ENCODE peak calls at places on chromosomes 7 and 10, in nine cellular contexts. F, U, A, O, B, G, P, M and Q are unnamed samples.

GRCh38 chr7:64838691-64839090 is 44.5 kb downstream of the ZNF138 start:
- DNase-seq in M (no peak), G (no peak), P (no peak), O (no peak), B (no peak), U (no peak), F (no peak), A (no peak), Q (no peak)

GRCh38 chr10:125775491-125776106 is at the start of gene MMP21:
- DNase-seq in U (no peak), F (no peak), M (no peak), A (no peak), O (no peak), P (no peak), B (no peak), G (no peak), Q (no peak)

GRCh38 chr10:88849224-88849623 is 2.4 kb downstream of the ANKRD22 start:
- DNase-seq in F (no peak), U (no peak), A (no peak), G (no peak), B (no peak), O (no peak), M (no peak), P (no peak), Q (no peak)

GRCh38 chr7:80413395-80413955 is 98.4 kb downstream of the GNAT3 start:
- DNase-seq in M (no peak), P (no peak), G (no peak), F (no peak), O (no peak), A (no peak), B (no peak), U (no peak), Q (no peak)

GRCh38 chr7:147564771-147565476 is 1025.6 kb upstream of the C7orf33 start:
- DNase-seq in P (no peak), O (no peak), G (no peak), A (no peak), M (no peak), B (no peak), U (no peak), F (no peak), Q (no peak)

GRCh38 chr7:151245360-151246160 is 2.9 kb downstream of the SMARCD3 start:
- DNase-seq in B (no peak), U (peak), O (peak), M (peak), P (no peak), F (peak), G (no peak), A (peak), Q (no peak)

GRCh38 chr10:131245475-131246059 is 66.0 kb downstream of the TCERG1L start:
- DNase-seq in M (no peak), G (no peak), O (no peak), B (no peak), F (no peak), P (no peak), A (no peak), U (no peak), Q (no peak)

GRCh38 chr10:15035385-15036301 is 8.1 kb upstream of the OLAH start:
- DNase-seq in O (no peak), B (no peak), A (no peak), U (no peak), F (no peak), M (peak), G (no peak), P (peak), Q (no peak)

GRCh38 chr10:4111593-4111992 is 326.6 kb upstream of the KLF6 start:
- DNase-seq in M (no peak), B (no peak), G (no peak), A (no peak), F (no peak), U (no peak), P (no peak), O (no peak), Q (no peak)

GRCh38 chr10:89954787-89955566 is 253.6 kb downstream of the KIF20B start:
- DNase-seq in F (no peak), P (no peak), U (no peak), G (no peak), A (no peak), M (no peak), B (no peak), O (no peak), Q (no peak)

GRCh38 chr10:132265878-132266496 is 41.8 kb downstream of the STK32C start:
- DNase-seq in P (no peak), A (no peak), G (no peak), O (no peak), F (no peak), M (no peak), B (no peak), U (no peak), Q (no peak)

GRCh38 chr10:62626817-62627216 is 177.7 kb upstream of the ADO start:
- DNase-seq in P (no peak), M (no peak), O (no peak), B (no peak), U (no peak), F (no peak), A (no peak), G (no peak), Q (no peak)

GRCh38 chr7:96285579-96285978 is 36.3 kb downstream of the SLC25A13 start:
- DNase-seq in G (no peak), A (no peak), P (no peak), B (no peak), F (no peak), U (no peak), O (no peak), M (no peak), Q (no peak)

DNA sequence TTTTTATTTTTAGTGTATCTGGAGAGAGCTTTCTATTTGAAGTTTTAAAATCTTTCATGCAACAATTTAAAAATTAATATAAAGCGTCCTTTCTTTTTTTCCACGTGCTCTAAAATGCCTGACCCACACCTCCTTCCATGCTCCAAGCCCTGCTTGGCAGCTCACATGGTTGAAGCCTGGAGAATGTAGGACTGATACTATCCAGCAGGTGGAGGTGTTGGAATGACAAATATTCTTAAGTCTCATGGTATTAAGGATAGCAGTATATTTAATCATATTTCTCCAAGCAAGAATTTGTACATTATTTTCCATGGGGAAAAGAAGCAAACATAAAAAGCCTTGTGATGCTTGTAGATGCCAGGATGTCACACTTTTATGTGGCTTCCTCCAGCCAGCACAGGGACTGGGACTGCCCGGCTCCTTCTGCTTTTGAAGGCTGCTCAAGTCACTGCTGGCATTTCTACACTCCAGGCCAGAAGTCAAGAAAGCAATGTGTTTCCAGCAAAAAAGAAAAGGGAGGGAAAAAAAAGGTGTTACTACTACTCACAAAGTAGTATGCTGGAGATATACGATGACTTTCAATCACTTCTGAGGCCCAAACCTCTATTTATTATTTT is 49.7 kb downstream of the BZW2 start:
- DNase-seq in F (peak), G (peak), P (peak), M (peak), A (no peak), O (peak), B (no peak), U (no peak), Q (no peak)
- TF ChIP-seq EP300 in F (no peak), G (no peak), P (no peak), M (no peak), A (no peak), O (no peak), B (no peak), U (no peak), Q (no peak)

DNA sequence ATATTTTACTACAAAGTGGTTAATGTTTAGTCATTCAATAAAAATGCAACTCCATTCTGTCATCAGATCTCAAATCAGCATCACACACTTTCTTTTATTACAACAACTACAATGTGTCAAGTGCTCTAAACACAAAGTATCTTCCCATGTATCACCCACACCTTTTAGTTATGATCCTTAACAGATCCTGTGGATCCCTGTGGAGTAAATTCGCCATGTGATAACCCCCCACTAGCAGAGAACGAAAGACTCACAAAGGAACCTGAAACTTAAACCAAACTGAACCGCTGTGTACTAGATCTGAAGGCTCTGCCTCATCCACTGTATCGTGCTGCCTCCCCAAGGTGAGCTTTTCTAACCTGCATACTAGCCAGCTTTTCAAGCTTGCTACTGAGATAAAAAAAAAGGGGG is 1.8 kb downstream of the DPY19L1 start:
- DNase-seq in B (no peak), U (no peak), M (peak), G (peak), O (no peak), P (no peak), F (peak), A (no peak), Q (peak)
- TF ChIP-seq EP300 in B (no peak), U (no peak), M (no peak), G (no peak), O (no peak), P (no peak), F (no peak), A (no peak), Q (no peak)

GRCh38 chr10:13340626-13341370 is 7.3 kb downstream of the SEPHS1 start:
- DNase-seq in M (peak), O (no peak), B (no peak), P (no peak), F (no peak), U (no peak), A (no peak), G (no peak), Q (no peak)

GRCh38 chr10:13338337-13339128 is 9.6 kb downstream of the SEPHS1 start:
- DNase-seq in B (no peak), A (no peak), P (no peak), U (no peak), O (peak), F (no peak), G (no peak), M (peak), Q (no peak)

GRCh38 chr10:13337827-13338196 is 10.3 kb downstream of the SEPHS1 start:
- DNase-seq in U (no peak), P (no peak), M (peak), B (no peak), F (no peak), G (no peak), O (no peak), A (no peak), Q (no peak)

GRCh38 chr10:13337128-13337826 is 10.8 kb downstream of the SEPHS1 start:
- DNase-seq in G (no peak), A (no peak), O (no peak), F (no peak), M (no peak), U (no peak), B (no peak), P (no peak), Q (no peak)

GRCh38 chr10:13340068-13340467 is 8.0 kb downstream of the SEPHS1 start:
- DNase-seq in F (no peak), O (peak), A (no peak), G (no peak), M (no peak), B (no peak), P (no peak), U (no peak), Q (no peak)
- TF ChIP-seq EP300 in F (no peak), O (no peak), A (no peak), G (no peak), M (no peak), B (no peak), P (no peak), U (no peak), Q (no peak)

DNA sequence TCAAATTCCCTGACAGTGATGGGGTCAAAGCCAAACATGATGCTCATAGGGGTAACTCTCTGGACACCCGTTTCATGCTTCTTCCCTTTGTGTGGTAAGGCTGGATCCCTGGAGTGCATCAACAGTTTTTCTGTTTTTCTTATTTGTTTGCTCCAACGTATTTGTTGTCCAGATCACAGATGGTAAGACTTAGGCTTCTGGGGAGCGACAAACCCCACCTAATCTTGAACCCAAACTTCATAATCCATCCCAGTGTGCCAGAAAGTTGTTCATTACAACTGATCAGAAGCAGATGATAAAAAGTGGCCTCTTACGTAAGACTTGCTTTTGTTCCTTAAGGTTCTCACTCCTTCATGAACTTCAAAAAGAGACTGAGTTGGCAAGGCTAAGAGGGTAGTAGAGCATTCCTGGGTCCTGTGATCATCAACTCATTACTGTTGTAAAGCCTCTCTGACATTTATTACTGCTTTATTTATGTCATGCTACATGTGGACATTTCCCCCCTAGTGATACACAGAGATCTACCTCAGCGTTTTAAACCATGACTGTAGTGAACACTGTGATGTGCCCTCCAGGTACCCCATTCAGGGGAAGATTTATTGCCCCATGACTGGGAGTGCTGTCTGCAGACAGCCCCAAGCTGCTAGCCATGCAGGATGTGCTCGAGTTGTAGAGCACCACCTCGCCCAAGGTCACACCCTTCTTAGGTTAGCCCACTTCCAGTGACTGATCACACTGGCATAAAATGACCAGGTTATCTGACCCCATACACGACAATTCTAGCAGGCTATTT is 125.5 kb downstream of the CCDC71L start:
- DNase-seq in G (no peak), P (no peak), M (no peak), F (no peak), O (no peak), A (no peak), B (no peak), U (no peak), Q (peak)
- TF ChIP-seq EP300 in G (no peak), P (no peak), M (no peak), F (no peak), O (no peak), A (no peak), B (no peak), U (no peak), Q (no peak)

DNA sequence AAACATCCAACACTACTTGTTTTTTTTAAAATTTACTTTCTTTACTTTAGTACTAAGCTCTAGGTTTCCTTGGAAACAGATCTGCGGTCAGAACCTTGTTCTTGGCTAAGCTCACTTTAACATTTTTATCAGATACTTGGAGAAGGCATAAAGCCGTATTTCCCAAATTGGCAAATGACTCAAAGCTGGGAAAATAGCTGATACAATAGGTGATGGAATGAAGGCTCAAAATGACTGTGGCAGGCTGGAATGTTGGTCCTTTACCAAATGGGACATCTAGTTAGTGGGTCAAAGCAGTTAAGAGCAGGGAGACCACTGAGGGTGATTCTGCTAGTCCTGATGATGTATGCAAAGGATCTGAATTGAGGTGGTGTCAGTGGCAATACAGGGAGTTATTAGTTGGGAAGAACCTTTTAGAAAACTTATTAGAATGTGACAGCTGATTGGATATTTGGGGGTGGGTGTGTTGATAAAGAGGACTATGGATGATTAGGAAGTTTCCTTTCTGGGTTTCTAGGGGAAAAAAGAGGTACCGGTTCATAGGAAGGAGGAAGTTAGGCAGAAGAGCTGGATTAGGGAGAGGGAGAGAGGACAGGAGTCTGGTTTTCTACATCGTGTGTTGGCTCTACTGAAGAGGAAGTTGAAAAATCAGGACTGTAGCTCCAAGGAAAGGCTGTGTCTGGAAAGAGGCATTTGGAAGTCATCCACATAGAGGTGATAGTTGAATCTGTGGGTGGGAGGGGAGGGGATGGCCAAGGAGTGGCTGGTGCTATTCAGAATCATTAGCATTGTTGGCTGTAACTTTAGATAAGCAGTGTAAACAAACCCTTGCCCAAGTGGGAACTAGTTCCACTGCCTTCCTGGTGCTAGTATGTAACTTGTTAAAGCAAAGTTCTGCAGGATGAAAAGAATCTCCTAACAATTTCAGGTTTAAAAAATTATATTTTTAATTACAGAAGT is 13.1 kb downstream of the PLCE1 start:
- DNase-seq in G (no peak), A (no peak), P (no peak), O (no peak), U (no peak), B (no peak), F (no peak), M (peak), Q (no peak)
- TF ChIP-seq EP300 in G (no peak), A (no peak), P (no peak), O (peak), U (no peak), B (no peak), F (no peak), M (peak), Q (no peak)